ENCODE peak calls at places on chromosomes 12 and 14, in six cellular contexts. G is stomach, E is AG10803, I is lower leg skin, Q is Calu3, V is pancreas. B is an unnamed sample.

GRCh38 chr12:57543666-57544065 is 3.3 kb downstream of the DCTN2 start:
- DNase-seq in G (no peak), E (no peak), I (no peak), Q (no peak), V (no peak), B (no peak)

GRCh38 chr14:21241218-21241819 is 27.9 kb downstream of the HNRNPC start:
- DNase-seq in G (no peak), E (peak), I (no peak), Q (no peak), V (no peak), B (no peak)

GRCh38 chr12:70645494-70646317 is 8.5 kb upstream of the PTPRB start:
- DNase-seq in G (peak), E (peak), I (peak), Q (peak), V (no peak), B (peak)

GRCh38 chr12:124111006-124111405 is 138.0 kb downstream of the ZNF664 start:
- DNase-seq in G (no peak), E (no peak), I (no peak), Q (no peak), V (no peak), B (no peak)

GRCh38 chr14:62980693-62981092 is 64.6 kb downstream of the KCNH5 start:
- DNase-seq in G (no peak), E (no peak), I (no peak), Q (no peak), V (no peak), B (no peak)

GRCh38 chr12:4355843-4356327 is 23.6 kb downstream of the FGF23 start:
- DNase-seq in G (no peak), E (peak), I (no peak), Q (peak), V (no peak), B (peak)

GRCh38 chr14:76647699-76648298 is 113.5 kb upstream of the VASH1 start:
- DNase-seq in G (no peak), E (peak), I (no peak), Q (peak), V (no peak), B (peak)

GRCh38 chr14:64388533-64389243 is 535 bp downstream of the MTHFD1 start:
- DNase-seq in G (peak), E (peak), I (no peak), Q (peak), V (peak), B (peak)

GRCh38 chr12:29220632-29221336 is 71.7 kb downstream of the FAR2 start:
- DNase-seq in G (no peak), E (no peak), I (no peak), Q (peak), V (no peak), B (no peak)

GRCh38 chr12:13339538-13339937 is 143.0 kb downstream of the EMP1 start:
- DNase-seq in G (no peak), E (peak), I (no peak), Q (peak), V (no peak), B (peak)

GRCh38 chr12:102511575-102511974 is 31.2 kb upstream of the IGF1 start:
- DNase-seq in G (no peak), E (no peak), I (no peak), Q (no peak), V (no peak), B (no peak)

GRCh38 chr14:100408350-100409015 is 85.3 kb downstream of the SLC25A47 start:
- DNase-seq in G (no peak), E (no peak), I (no peak), Q (no peak), V (no peak), B (peak)

GRCh38 chr12:48311313-48311712 is 39.4 kb downstream of the ZNF641 start:
- DNase-seq in G (no peak), E (no peak), I (no peak), Q (no peak), V (no peak), B (no peak)

GRCh38 chr12:126547905-126548304 is 1482.7 kb downstream of the AACS start:
- DNase-seq in G (no peak), E (no peak), I (no peak), Q (no peak), V (no peak), B (no peak)

GRCh38 chr12:67940780-67941243 is 48.4 kb upstream of the IFNG-AS1 start:
- DNase-seq in G (peak), E (peak), I (no peak), Q (peak), V (no peak), B (peak)

GRCh38 chr12:54555670-54556257 is 6.4 kb downstream of the PDE1B start:
- DNase-seq in G (no peak), E (no peak), I (no peak), Q (no peak), V (no peak), B (no peak)

GRCh38 chr12:51128905-51129304 is 44.0 kb downstream of the TFCP2 start:
- DNase-seq in G (no peak), E (no peak), I (no peak), Q (no peak), V (no peak), B (no peak)

GRCh38 chr14:61213116-61213720 is 67.9 kb downstream of the TMEM30B start:
- DNase-seq in G (no peak), E (peak), I (no peak), Q (no peak), V (no peak), B (peak)

GRCh38 chr12:15717940-15718567 is 71.1 kb downstream of the EPS8 start:
- DNase-seq in G (no peak), E (no peak), I (no peak), Q (no peak), V (no peak), B (no peak)

GRCh38 chr12:25518512-25518911 is 34.6 kb downstream of the LMNTD1 start:
- DNase-seq in G (no peak), E (peak), I (no peak), Q (no peak), V (no peak), B (peak)

GRCh38 chr12:124545508-124546418 is 21.6 kb downstream of the NCOR2 start:
- DNase-seq in G (no peak), E (peak), I (no peak), Q (no peak), V (no peak), B (no peak)

GRCh38 chr12:10098762-10099161 is at the start of gene CLEC1A:
- DNase-seq in G (no peak), E (peak), I (no peak), Q (no peak), V (no peak), B (no peak)

GRCh38 chr12:16136206-16136605 is 141.3 kb downstream of the SLC15A5 start:
- DNase-seq in G (no peak), E (no peak), I (no peak), Q (no peak), V (no peak), B (peak)

GRCh38 chr12:52280319-52280795 is 5.9 kb downstream of the KRT86 start:
- DNase-seq in G (peak), E (peak), I (peak), Q (peak), V (no peak), B (peak)

GRCh38 chr14:40292664-40293063 is 860.4 kb upstream of the FBXO33 start:
- DNase-seq in G (no peak), E (no peak), I (no peak), Q (no peak), V (no peak), B (no peak)

GRCh38 chr12:98185606-98186005 is 329.8 kb upstream of the TMPO start:
- DNase-seq in G (no peak), E (peak), I (no peak), Q (no peak), V (no peak), B (no peak)

GRCh38 chr14:100607611-100607956 is 20.4 kb upstream of the BEGAIN start:
- DNase-seq in G (no peak), E (no peak), I (no peak), Q (no peak), V (no peak), B (no peak)

GRCh38 chr12:71216725-71217579 is 59.2 kb upstream of the TSPAN8 start:
- DNase-seq in G (peak), E (peak), I (peak), Q (peak), V (no peak), B (peak)

GRCh38 chr12:70892593-70892992 is 27.9 kb downstream of the PTPRR start:
- DNase-seq in G (no peak), E (no peak), I (no peak), Q (no peak), V (no peak), B (no peak)

GRCh38 chr12:19021646-19022045 is 107.9 kb upstream of the PLEKHA5 start:
- DNase-seq in G (no peak), E (no peak), I (no peak), Q (no peak), V (no peak), B (no peak)

GRCh38 chr12:45268672-45269406 is 52.9 kb downstream of the ANO6 start:
- DNase-seq in G (peak), E (peak), I (peak), Q (peak), V (peak), B (peak)

GRCh38 chr12:1277905-1278304 is 286.9 kb downstream of the ERC1 start:
- DNase-seq in G (no peak), E (no peak), I (no peak), Q (no peak), V (no peak), B (no peak)
- TF ChIP-seq CTCF in G (no peak), E (no peak), I (no peak), Q (no peak), V (no peak), B (no peak)

GRCh38 chr12:116194935-116195431 is 82.5 kb downstream of the MED13L start:
- DNase-seq in G (no peak), E (no peak), I (no peak), Q (no peak), V (no peak), B (no peak)
- TF ChIP-seq CTCF in G (no peak), E (no peak), I (no peak), Q (no peak), V (no peak), B (no peak)

GRCh38 chr14:41636492-41637392 is 30.1 kb downstream of the LRFN5 start:
- DNase-seq in G (no peak), E (no peak), I (no peak), Q (no peak), V (no peak), B (no peak)
- TF ChIP-seq CTCF in G (no peak), E (no peak), I (no peak), Q (no peak), V (no peak), B (no peak)

GRCh38 chr14:73455294-73455693 is 3.1 kb downstream of the NUMB start:
- DNase-seq in G (no peak), E (no peak), I (no peak), Q (no peak), V (no peak), B (no peak)

GRCh38 chr14:73457935-73458218 is 469 bp downstream of the NUMB start:
- DNase-seq in G (peak), E (no peak), I (peak), Q (peak), V (peak), B (peak)

GRCh38 chr14:73460691-73461127 is 2.4 kb upstream of the NUMB start:
- DNase-seq in G (no peak), E (peak), I (no peak), Q (no peak), V (no peak), B (peak)

GRCh38 chr14:73457050-73457934 is 1.1 kb downstream of the NUMB start:
- DNase-seq in G (peak), E (peak), I (peak), Q (peak), V (peak), B (peak)

DNA sequence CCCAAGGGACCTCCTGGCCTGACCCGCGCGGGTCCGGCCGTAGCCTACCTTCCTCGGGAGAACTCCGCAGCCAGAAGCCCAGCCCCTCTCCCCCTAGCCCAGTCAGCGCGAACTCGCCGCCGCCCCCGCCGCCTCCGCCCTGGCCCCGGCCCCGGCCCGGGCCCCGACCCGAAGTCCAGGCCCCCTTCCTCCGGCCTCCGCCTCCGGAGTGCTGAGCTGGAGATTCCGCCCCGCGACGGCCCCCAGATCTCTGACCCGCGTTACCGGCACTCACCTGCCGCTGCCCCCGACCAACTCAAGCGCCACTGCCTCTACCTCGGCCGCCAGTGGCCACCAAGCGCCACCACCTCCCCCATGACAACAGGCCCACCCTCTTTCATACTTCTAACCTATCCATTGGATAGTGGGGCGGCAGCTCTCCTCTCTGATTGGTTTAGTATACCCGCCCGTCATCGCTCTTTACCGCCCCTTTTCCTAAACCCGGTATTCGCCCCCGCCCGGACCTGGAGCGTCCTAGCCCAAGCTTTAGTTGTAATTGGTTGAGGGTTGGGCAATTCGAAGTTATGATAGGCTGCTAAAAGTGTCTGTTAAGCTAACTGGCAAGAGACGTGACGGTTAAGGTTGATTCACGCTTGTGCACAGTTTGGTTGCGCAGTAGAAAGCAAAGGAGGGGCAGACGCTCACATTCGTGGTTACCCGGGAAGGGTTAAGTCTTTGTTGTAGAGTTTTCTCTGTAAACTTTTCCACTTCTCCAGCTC is at the start of gene NUMB:
- DNase-seq in G (peak), E (peak), I (peak), Q (peak), V (peak), B (peak)
- TF ChIP-seq CTCF in G (no peak), E (no peak), I (no peak), Q (no peak), V (no peak), B (no peak)

GRCh38 chr12:66165141-66165540 is 4.7 kb downstream of the TMBIM4 start:
- DNase-seq in G (no peak), E (no peak), I (no peak), Q (no peak), V (no peak), B (no peak)

GRCh38 chr12:66166561-66166960 is 3.2 kb downstream of the TMBIM4 start:
- DNase-seq in G (no peak), E (no peak), I (no peak), Q (no peak), V (no peak), B (no peak)

GRCh38 chr12:66170606-66171005 is 810 bp upstream of the TMBIM4 start:
- DNase-seq in G (no peak), E (no peak), I (no peak), Q (no peak), V (no peak), B (no peak)

GRCh38 chr12:66168410-66168809 is 1.4 kb downstream of the TMBIM4 start:
- DNase-seq in G (no peak), E (no peak), I (no peak), Q (peak), V (no peak), B (no peak)

GRCh38 chr12:66169221-66170170 is at the start of gene TMBIM4:
- DNase-seq in G (peak), E (peak), I (peak), Q (peak), V (peak), B (peak)
- TF ChIP-seq CTCF in G (peak), E (peak), I (no peak), Q (peak), V (peak), B (peak)

GRCh38 chr12:65916991-65917676 is 92.9 kb downstream of the HMGA2 start:
- DNase-seq in G (no peak), E (no peak), I (no peak), Q (no peak), V (no peak), B (no peak)
- TF ChIP-seq CTCF in G (no peak), E (no peak), I (no peak), Q (no peak), V (no peak), B (no peak)

GRCh38 chr14:82113007-82113406 is 579.4 kb upstream of the SEL1L start:
- DNase-seq in G (no peak), E (no peak), I (no peak), Q (no peak), V (no peak), B (no peak)

GRCh38 chr14:82112210-82112839 is 578.7 kb upstream of the SEL1L start:
- DNase-seq in G (no peak), E (no peak), I (no peak), Q (no peak), V (no peak), B (no peak)

GRCh38 chr14:82113710-82114109 is 580.1 kb upstream of the SEL1L start:
- DNase-seq in G (no peak), E (no peak), I (no peak), Q (no peak), V (no peak), B (no peak)
- TF ChIP-seq CTCF in G (no peak), E (no peak), I (no peak), Q (no peak), V (no peak), B (no peak)

DNA sequence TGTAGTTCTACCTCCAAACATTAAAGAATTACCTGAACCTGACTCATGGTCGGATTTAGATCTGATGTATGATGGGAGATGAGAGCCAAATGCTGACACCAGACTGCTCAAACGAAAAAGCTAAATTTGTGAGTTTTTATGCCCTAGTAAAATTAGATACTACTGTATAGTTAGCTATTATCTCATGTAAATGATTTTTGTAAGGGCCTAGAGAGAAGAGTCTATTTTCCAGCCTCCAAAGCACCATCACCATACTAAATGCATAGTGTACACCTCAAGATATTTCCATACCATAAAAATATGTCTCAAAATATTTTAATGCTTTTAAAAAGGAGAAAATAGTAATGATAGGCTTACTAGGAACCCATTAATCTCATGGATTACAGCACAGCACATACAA is 18.3 kb downstream of the ANKS1B start:
- DNase-seq in G (no peak), E (no peak), I (no peak), Q (no peak), V (no peak), B (no peak)
- TF ChIP-seq CTCF in G (no peak), E (no peak), I (no peak), Q (no peak), V (no peak), B (no peak)

DNA sequence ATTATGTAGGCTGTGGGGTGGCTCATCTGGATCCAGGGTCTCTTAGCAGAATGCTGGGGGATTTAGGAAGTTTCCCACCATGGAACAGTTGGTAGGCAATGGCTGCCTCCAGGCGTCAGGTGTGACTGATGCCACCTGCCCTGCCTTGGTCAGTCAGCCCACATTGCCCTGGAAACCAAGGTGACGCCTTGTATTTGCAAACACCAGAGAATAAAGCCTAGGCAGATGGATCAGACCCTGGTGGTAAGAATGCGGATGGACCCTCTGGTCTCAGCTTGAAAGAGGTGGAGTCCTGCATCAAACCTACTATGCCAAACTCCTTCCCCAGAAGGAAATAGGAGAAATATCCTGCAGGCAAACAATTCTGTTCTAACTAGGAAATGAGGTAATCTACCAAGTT is 38.2 kb downstream of the NCKAP5L start:
- DNase-seq in G (no peak), E (no peak), I (no peak), Q (no peak), V (no peak), B (no peak)
- TF ChIP-seq CTCF in G (no peak), E (no peak), I (no peak), Q (no peak), V (no peak), B (no peak)

DNA sequence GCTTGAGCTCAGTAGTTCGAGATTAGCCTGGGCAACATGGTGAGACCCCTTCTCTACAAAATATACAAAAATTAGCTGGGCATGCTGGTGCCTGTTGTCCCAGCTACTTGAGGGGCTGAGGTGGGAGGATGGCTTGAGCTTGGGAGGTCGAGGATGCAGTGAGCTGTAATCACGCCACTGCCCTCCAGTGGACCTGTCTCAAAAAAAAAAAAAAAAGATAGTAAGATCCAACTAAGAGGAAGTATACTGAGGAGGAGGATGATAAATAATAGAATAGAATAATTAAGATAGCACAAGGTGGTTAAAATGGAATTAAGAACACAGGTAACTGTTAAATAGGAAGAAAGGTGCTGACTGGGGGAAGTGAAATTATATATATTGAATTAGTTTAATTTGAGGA is 37.0 kb upstream of the BAZ1A start:
- DNase-seq in G (no peak), E (no peak), I (no peak), Q (no peak), V (no peak), B (no peak)
- TF ChIP-seq CTCF in G (no peak), E (no peak), I (no peak), Q (no peak), V (no peak), B (no peak)